ENCODE peak calls at places on chromosome 1, in nine cellular contexts. X, I, T, R, C, O, K, G and J are unnamed samples. For H3K4me1, the result is how much of the 10 kb centered on the place peaks cover.

GRCh38 chr1:43747736-43748135 is 40.4 kb downstream of the ST3GAL3 start:
- DNase-seq in R (peak), T (no peak), O (no peak), I (no peak), K (no peak), C (no peak), G (no peak), X (no peak), J (no peak)

GRCh38 chr1:174999926-175000696 is at the start of gene CACYBP:
- DNase-seq in C (no peak), T (no peak), X (no peak), G (no peak), K (peak), R (peak), O (no peak), I (no peak), J (peak)

GRCh38 chr1:91803847-91804545 is 82.0 kb downstream of the TGFBR3 start:
- DNase-seq in K (no peak), T (peak), R (no peak), C (no peak), X (no peak), O (no peak), I (no peak), G (no peak), J (no peak)

GRCh38 chr1:46131093-46131492 is 1.3 kb downstream of the PIK3R3 start:
- DNase-seq in X (no peak), T (peak), R (peak), K (peak), C (no peak), I (no peak), O (no peak), G (no peak), J (no peak)

GRCh38 chr1:159532922-159533321 is 2.9 kb downstream of the OR10J5 start:
- DNase-seq in O (no peak), T (no peak), R (no peak), X (no peak), C (no peak), K (no peak), I (no peak), G (no peak), J (no peak)

GRCh38 chr1:159897962-159898361 is 2.0 kb downstream of the CFAP45 start:
- DNase-seq in R (no peak), C (no peak), G (no peak), T (no peak), X (no peak), I (no peak), K (no peak), O (no peak), J (no peak)

GRCh38 chr1:53220962-53221286 is 490 bp upstream of the CZIB start:
- DNase-seq in T (no peak), I (no peak), G (no peak), K (no peak), C (no peak), X (no peak), R (no peak), O (no peak), J (no peak)

GRCh38 chr1:109764561-109765482 is 1.1 kb upstream of the EPS8L3 start:
- DNase-seq in I (peak), R (no peak), X (peak), G (peak), T (no peak), O (no peak), C (peak), K (no peak), J (peak)

GRCh38 chr1:101311146-101311892 is 74.5 kb downstream of the S1PR1 start:
- DNase-seq in G (no peak), C (no peak), O (no peak), K (no peak), I (no peak), X (no peak), T (no peak), R (no peak), J (no peak)

GRCh38 chr1:207049974-207050391 is 1.0 kb downstream of the YOD1 start:
- DNase-seq in R (peak), C (no peak), X (no peak), K (peak), T (peak), O (no peak), G (no peak), I (no peak), J (no peak)

GRCh38 chr1:244060691-244061090 is 9.6 kb downstream of the ZBTB18 start:
- DNase-seq in I (no peak), O (no peak), R (no peak), K (no peak), G (no peak), X (no peak), T (no peak), C (no peak), J (no peak)

GRCh38 chr1:153985341-153985912 is 712 bp downstream of the RAB13 start:
- DNase-seq in G (no peak), X (no peak), T (no peak), C (peak), K (peak), R (peak), I (peak), O (no peak), J (no peak)

GRCh38 chr1:201447911-201448871 is 20.8 kb downstream of the PHLDA3 start:
- DNase-seq in X (peak), R (peak), C (peak), G (peak), O (peak), T (peak), I (peak), K (peak), J (peak)

GRCh38 chr1:154866995-154867795 is 2.9 kb downstream of the KCNN3 start:
- DNase-seq in O (no peak), X (no peak), T (peak), R (peak), C (peak), I (no peak), G (peak), K (peak), J (no peak)

GRCh38 chr1:237913345-237913744 is 22.6 kb upstream of the ZP4 start:
- DNase-seq in G (no peak), X (no peak), T (no peak), R (no peak), K (no peak), I (no peak), O (no peak), C (no peak), J (no peak)

GRCh38 chr1:211305044-211305443 is 21.6 kb upstream of the TRAF5 start:
- DNase-seq in C (no peak), K (peak), I (no peak), X (no peak), O (no peak), T (no peak), G (no peak), R (peak), J (no peak)

GRCh38 chr1:211480941-211481545 is 10.9 kb downstream of the RD3 start:
- DNase-seq in G (no peak), C (no peak), I (no peak), K (no peak), R (no peak), T (no peak), O (no peak), X (no peak), J (peak)

GRCh38 chr1:115116511-115116910 is 27.2 kb upstream of the TSPAN2 start:
- DNase-seq in T (no peak), R (no peak), I (no peak), O (no peak), K (no peak), C (no peak), G (no peak), X (no peak), J (no peak)

GRCh38 chr1:47201179-47201578 is 11.3 kb upstream of the PDZK1IP1 start:
- DNase-seq in C (no peak), I (peak), T (no peak), O (no peak), X (no peak), R (peak), G (no peak), K (peak), J (no peak)

GRCh38 chr1:35377553-35377952 is 109.0 kb downstream of the ZMYM4 start:
- DNase-seq in T (no peak), O (no peak), X (no peak), K (no peak), R (peak), C (no peak), I (no peak), G (no peak), J (no peak)

GRCh38 chr1:53046930-53047329 is 15.1 kb upstream of the PODN start:
- DNase-seq in X (no peak), O (no peak), R (peak), T (no peak), G (peak), K (no peak), I (no peak), C (peak), J (no peak)

GRCh38 chr1:243784506-243784905 is 65.5 kb downstream of the AKT3 start:
- DNase-seq in X (no peak), G (no peak), C (no peak), K (no peak), O (no peak), R (no peak), I (no peak), T (no peak), J (no peak)

GRCh38 chr1:162335126-162335525 is 41.5 kb downstream of the SPATA46 start:
- DNase-seq in C (no peak), G (peak), X (no peak), T (no peak), R (no peak), O (no peak), I (no peak), K (no peak), J (no peak)

GRCh38 chr1:243725846-243726245 is 124.2 kb downstream of the AKT3 start:
- DNase-seq in K (no peak), X (no peak), T (no peak), G (no peak), C (no peak), I (no peak), R (no peak), O (no peak), J (no peak)

GRCh38 chr1:35151220-35151619 is 41.7 kb downstream of the SFPQ start:
- DNase-seq in I (no peak), T (no peak), O (no peak), X (no peak), K (no peak), G (no peak), C (no peak), R (no peak), J (no peak)

DNA sequence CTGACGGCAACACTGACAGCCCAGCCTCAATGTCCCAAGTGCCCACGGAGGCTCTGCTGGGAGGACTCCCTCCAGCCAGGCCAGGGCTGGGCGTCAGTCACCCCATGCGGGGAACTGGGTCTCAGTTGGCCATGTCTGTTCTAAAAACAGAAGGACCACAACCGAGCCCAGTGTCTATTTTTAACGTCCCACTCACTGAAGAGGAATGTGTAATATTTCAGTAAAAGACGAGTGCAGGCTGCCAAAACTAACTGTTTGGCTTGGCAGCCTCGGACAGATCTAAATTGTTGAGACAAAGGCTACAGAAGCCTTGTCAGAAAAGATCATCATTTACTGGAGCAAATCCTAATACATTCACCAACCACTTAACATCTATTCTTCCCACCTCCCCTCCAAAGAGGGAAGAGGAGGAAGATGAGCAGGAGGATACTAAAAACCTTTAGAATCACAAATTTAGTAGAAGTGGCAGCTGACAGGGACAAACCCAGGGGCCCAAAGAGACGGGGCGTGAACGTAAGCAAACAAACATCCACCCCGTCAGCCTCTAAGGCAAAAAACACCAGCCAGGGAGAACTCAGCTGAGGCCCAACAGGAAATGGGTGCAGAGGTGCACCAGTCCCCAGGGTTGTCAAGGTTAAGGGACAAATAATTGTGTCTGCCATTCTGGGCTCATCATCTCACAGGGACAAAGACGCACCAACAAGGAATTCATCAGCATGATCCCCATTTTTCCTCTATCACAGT is 18.7 kb downstream of the C1orf198 start:
- DNase-seq in G (peak), I (peak), T (no peak), C (peak), X (no peak), K (peak), R (peak), O (no peak), J (no peak)
- H3K4me3 ChIP-seq in G (no peak), I (no peak), T (no peak), C (no peak), X (no peak), K (peak), R (no peak), O (peak), J (no peak)

DNA sequence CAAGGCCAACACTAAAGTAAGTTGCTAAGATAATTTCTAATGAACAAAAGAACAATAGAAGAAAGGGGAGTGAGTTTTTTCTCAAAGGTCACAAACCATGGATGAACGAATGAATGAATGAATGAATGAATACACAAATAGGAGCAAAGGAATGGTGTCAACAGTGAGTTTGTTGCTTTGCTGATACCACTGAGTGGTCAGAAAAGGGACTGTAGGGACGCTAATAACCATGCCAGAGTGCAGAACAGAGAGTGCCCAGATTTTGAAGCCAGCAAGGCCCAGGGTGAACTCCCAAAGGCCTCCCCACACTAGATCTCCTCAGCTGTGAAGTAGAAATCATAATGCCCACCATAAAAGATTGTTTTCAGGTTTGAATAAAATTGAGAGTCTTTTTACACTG is 15.9 kb downstream of the CD58 start:
- DNase-seq in X (no peak), I (no peak), C (no peak), G (no peak), T (no peak), K (no peak), R (no peak), O (no peak), J (no peak)
- H3K4me1 ChIP-seq in X (under half), I (under half), C (under half), G (under half), T (under half), K (under half), R (under half), O (under half), J (half or more)

DNA sequence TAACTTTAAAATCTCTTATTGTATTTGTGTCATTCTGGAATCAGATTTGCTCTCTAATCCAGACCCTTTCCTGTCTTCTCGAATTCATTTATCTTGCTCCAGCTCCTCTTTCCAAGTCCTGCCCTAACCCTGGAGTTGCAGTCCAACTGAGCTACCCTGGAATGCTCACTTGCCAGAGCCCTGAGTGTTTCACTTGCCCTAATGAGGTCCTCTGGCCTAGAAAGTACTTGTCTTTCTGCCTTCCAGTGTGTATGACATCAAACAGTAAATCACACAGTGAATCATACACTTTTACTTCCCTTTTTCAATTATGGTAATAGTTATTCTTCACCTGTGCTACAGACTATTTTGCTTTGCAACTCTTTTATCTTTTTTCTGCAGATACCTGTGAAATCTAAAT is 96.9 kb downstream of the NEK7 start:
- DNase-seq in X (no peak), C (no peak), G (peak), T (peak), O (no peak), I (no peak), K (no peak), R (peak), J (no peak)
- H3K4me3 ChIP-seq in X (no peak), C (no peak), G (no peak), T (no peak), O (no peak), I (no peak), K (no peak), R (no peak), J (no peak)

GRCh38 chr1:198656500-198656932 is 17.7 kb downstream of the PTPRC start:
- DNase-seq in C (no peak), T (peak), K (no peak), G (peak), R (no peak), O (no peak), I (peak), X (no peak), J (peak)

GRCh38 chr1:198660341-198661056 is 21.7 kb downstream of the PTPRC start:
- DNase-seq in X (no peak), R (no peak), O (no peak), C (no peak), K (no peak), T (peak), I (no peak), G (no peak), J (no peak)

GRCh38 chr1:198655464-198656121 is 16.8 kb downstream of the PTPRC start:
- DNase-seq in O (no peak), I (no peak), C (no peak), T (peak), K (peak), R (no peak), X (no peak), G (no peak), J (no peak)

GRCh38 chr1:198653815-198654413 is 15.1 kb downstream of the PTPRC start:
- DNase-seq in T (no peak), I (no peak), C (no peak), R (no peak), K (no peak), X (no peak), G (no peak), O (no peak), J (no peak)

DNA sequence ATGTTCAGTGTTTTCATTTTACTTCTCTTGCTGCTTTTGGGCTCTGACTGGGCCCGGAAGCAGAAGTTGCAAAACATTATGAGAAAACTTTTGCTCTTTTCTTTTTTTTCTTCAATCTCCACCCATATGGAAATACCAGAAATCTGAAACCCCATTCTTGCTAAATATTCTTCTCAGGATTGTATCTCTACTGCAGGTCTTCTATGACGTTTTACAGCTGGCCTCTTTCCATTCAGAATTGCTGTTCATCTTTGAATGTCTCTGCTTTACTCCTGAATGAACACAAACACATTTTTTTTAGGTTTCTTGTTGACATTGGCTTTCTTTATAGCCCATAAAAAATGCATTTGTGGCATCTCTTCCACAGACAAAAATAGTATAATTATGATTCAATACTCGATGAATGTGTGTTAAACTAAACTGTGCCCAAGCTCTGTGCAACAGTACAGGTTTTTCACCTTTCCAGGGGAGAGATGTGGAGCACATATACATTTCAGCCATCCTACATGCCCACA is 18.8 kb downstream of the PTPRC start:
- DNase-seq in K (peak), G (no peak), O (no peak), T (peak), C (no peak), I (no peak), R (peak), X (no peak), J (no peak)
- H3K4me1 ChIP-seq in K (under half), G (under half), O (under half), T (half or more), C (under half), I (under half), R (under half), X (under half), J (half or more)

GRCh38 chr1:145717833-145718232 is 1.5 kb upstream of the CD160 start:
- DNase-seq in K (no peak), X (no peak), G (no peak), C (no peak), T (no peak), R (no peak), I (no peak), O (no peak), J (no peak)

GRCh38 chr1:145719230-145720079 is at the start of gene CD160:
- DNase-seq in O (no peak), T (no peak), G (no peak), I (no peak), X (no peak), K (no peak), R (no peak), C (no peak), J (peak)

GRCh38 chr1:145716641-145717061 is 2.6 kb upstream of the CD160 start:
- DNase-seq in G (no peak), O (no peak), X (no peak), K (no peak), C (no peak), T (no peak), I (no peak), R (no peak), J (no peak)

GRCh38 chr1:145720878-145721671 is 1.8 kb downstream of the CD160 start:
- DNase-seq in I (peak), T (peak), G (peak), C (peak), O (peak), X (peak), K (peak), R (peak), J (peak)

DNA sequence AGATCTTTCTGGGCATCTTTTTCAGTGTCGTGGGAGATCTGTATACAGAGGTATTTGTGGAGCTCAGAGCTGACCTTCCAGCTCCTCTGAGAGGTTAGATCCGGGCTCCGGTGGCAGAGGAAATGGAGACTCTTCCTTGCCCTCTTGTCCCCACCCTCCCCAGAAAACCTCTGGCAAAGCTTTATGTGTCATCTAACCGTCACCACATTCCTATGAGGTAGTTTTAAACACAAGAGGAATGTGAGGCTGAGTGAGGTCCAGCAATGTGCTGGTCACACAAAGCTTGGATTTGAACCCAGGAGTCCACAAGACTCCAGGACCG is 1.2 kb downstream of the CD160 start:
- DNase-seq in T (no peak), X (no peak), G (no peak), R (peak), C (peak), O (peak), K (peak), I (no peak), J (peak)
- H3K4me3 ChIP-seq in T (no peak), X (no peak), G (no peak), R (no peak), C (peak), O (peak), K (peak), I (no peak), J (peak)

DNA sequence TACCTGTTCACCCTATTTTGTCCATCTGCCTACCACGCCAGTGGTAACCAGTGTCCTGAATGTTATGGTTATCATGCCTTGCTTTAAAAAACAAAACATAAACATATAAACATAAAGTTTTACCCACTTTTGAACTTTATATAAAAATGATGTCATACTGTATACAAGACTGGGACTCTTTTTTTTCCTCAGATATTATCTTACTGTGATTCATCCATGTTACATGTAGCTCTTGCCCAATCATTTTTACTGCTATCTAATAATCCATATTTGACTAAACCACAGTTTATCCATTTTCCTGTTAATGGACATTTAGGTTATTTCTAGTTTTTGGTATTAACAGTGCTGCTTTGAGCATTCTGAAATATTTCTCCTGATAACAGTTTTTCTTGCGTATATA is 78.8 kb downstream of the GPR161 start:
- DNase-seq in O (no peak), I (no peak), T (no peak), R (peak), K (peak), C (no peak), X (no peak), G (no peak), J (no peak)
- H3K4me1 ChIP-seq in O (under half), I (under half), T (under half), R (under half), K (under half), C (under half), X (under half), G (under half), J (under half)

GRCh38 chr1:86194491-86195034 is 38.0 kb upstream of the COL24A1 start:
- DNase-seq in C (no peak), R (no peak), G (no peak), I (no peak), O (no peak), X (no peak), T (no peak), K (peak), J (no peak)
- H3K4me3 ChIP-seq in C (no peak), R (no peak), G (no peak), I (no peak), O (no peak), X (no peak), T (no peak), K (no peak), J (no peak)